ENCODE peak calls at places on chromosomes 6 and 20, in four cellular contexts. One of them, this sample, is unnamed.

GRCh38 chr20:48405909-48406308 is 421.9 kb downstream of the PREX1 start:
- DNase-seq in pancreas: no peak
- DNase-seq in fibroblast of lung: no peak
- DNase-seq in suprapubic skin: no peak
- DNase-seq in this sample: no peak

GRCh38 chr6:36851149-36851614 is 11.9 kb upstream of the CPNE5 start:
- DNase-seq in pancreas: peak
- DNase-seq in fibroblast of lung: peak
- DNase-seq in suprapubic skin: peak
- DNase-seq in this sample: peak

GRCh38 chr6:7896465-7896987 is 14.1 kb downstream of the TXNDC5 start:
- DNase-seq in pancreas: no peak
- DNase-seq in fibroblast of lung: no peak
- DNase-seq in suprapubic skin: no peak
- DNase-seq in this sample: no peak

GRCh38 chr20:4546786-4547185 is 174.9 kb upstream of the PRND start:
- DNase-seq in pancreas: no peak
- DNase-seq in fibroblast of lung: peak
- DNase-seq in suprapubic skin: no peak
- DNase-seq in this sample: no peak

GRCh38 chr20:37378785-37379598 is 33.1 kb downstream of the SRC start:
- DNase-seq in pancreas: no peak
- DNase-seq in fibroblast of lung: no peak
- DNase-seq in suprapubic skin: peak
- DNase-seq in this sample: no peak

GRCh38 chr6:144578385-144579350 is 293.5 kb downstream of the UTRN start:
- DNase-seq in pancreas: no peak
- DNase-seq in fibroblast of lung: peak
- DNase-seq in suprapubic skin: no peak
- DNase-seq in this sample: no peak

GRCh38 chr20:11454966-11455799 is 462.5 kb upstream of the BTBD3 start:
- DNase-seq in pancreas: no peak
- DNase-seq in fibroblast of lung: peak
- DNase-seq in suprapubic skin: no peak
- DNase-seq in this sample: no peak

GRCh38 chr6:13355043-13355945 is 27.0 kb upstream of the TBC1D7 start:
- DNase-seq in pancreas: no peak
- DNase-seq in fibroblast of lung: peak
- DNase-seq in suprapubic skin: no peak
- DNase-seq in this sample: no peak

GRCh38 chr6:32177182-32177787 is 920 bp upstream of the RNF5 start:
- DNase-seq in pancreas: no peak
- DNase-seq in fibroblast of lung: no peak
- DNase-seq in suprapubic skin: no peak
- DNase-seq in this sample: no peak

GRCh38 chr6:39664173-39664572 is 61.0 kb downstream of the KIF6 start:
- DNase-seq in pancreas: no peak
- DNase-seq in fibroblast of lung: no peak
- DNase-seq in suprapubic skin: no peak
- DNase-seq in this sample: peak

GRCh38 chr20:60271597-60271996 is 313.4 kb downstream of the CDH26 start:
- DNase-seq in pancreas: no peak
- DNase-seq in fibroblast of lung: no peak
- DNase-seq in suprapubic skin: no peak
- DNase-seq in this sample: no peak

GRCh38 chr6:118876201-118876600 is 17.8 kb upstream of the ASF1A start:
- DNase-seq in pancreas: no peak
- DNase-seq in fibroblast of lung: no peak
- DNase-seq in suprapubic skin: no peak
- DNase-seq in this sample: no peak

GRCh38 chr6:168563656-168564055 is 122.7 kb downstream of the SMOC2 start:
- DNase-seq in pancreas: no peak
- DNase-seq in fibroblast of lung: no peak
- DNase-seq in suprapubic skin: no peak
- DNase-seq in this sample: no peak

GRCh38 chr20:41617059-41617921 is 887 bp downstream of the CHD6 start:
- DNase-seq in pancreas: peak
- DNase-seq in fibroblast of lung: peak
- DNase-seq in suprapubic skin: peak
- DNase-seq in this sample: no peak

GRCh38 chr6:143061597-143062385 is 1.1 kb downstream of the AIG1 start:
- DNase-seq in pancreas: no peak
- DNase-seq in fibroblast of lung: no peak
- DNase-seq in suprapubic skin: no peak
- DNase-seq in this sample: no peak

GRCh38 chr6:32432050-32432450 is 7.6 kb upstream of the HLA-DRA start:
- DNase-seq in pancreas: no peak
- DNase-seq in fibroblast of lung: peak
- DNase-seq in suprapubic skin: no peak
- DNase-seq in this sample: no peak

GRCh38 chr6:83221886-83222479 is 28.8 kb downstream of the RWDD2A start:
- DNase-seq in pancreas: no peak
- DNase-seq in fibroblast of lung: peak
- DNase-seq in suprapubic skin: no peak
- DNase-seq in this sample: no peak

GRCh38 chr6:108627692-108628565 is 67.2 kb downstream of the FOXO3 start:
- DNase-seq in pancreas: no peak
- DNase-seq in fibroblast of lung: peak
- DNase-seq in suprapubic skin: no peak
- DNase-seq in this sample: no peak

GRCh38 chr20:61558726-61559125 is 306.7 kb downstream of the CDH4 start:
- DNase-seq in pancreas: no peak
- DNase-seq in fibroblast of lung: peak
- DNase-seq in suprapubic skin: no peak
- DNase-seq in this sample: no peak

GRCh38 chr20:59725476-59726119 is 121.3 kb downstream of the PHACTR3 start:
- DNase-seq in pancreas: no peak
- DNase-seq in fibroblast of lung: no peak
- DNase-seq in suprapubic skin: no peak
- DNase-seq in this sample: no peak

GRCh38 chr6:44035621-44036020 is 91.6 kb downstream of the MRPL14 start:
- DNase-seq in pancreas: no peak
- DNase-seq in fibroblast of lung: no peak
- DNase-seq in suprapubic skin: peak
- DNase-seq in this sample: no peak

GRCh38 chr20:43963872-43964791 is 49.5 kb downstream of the TOX2 start:
- DNase-seq in pancreas: no peak
- DNase-seq in fibroblast of lung: peak
- DNase-seq in suprapubic skin: no peak
- DNase-seq in this sample: no peak

GRCh38 chr6:24720131-24720603 is 1.2 kb upstream of the C6orf62 start:
- DNase-seq in pancreas: peak
- DNase-seq in fibroblast of lung: peak
- DNase-seq in suprapubic skin: peak
- DNase-seq in this sample: no peak

GRCh38 chr6:53264337-53264736 is 84.4 kb downstream of the ELOVL5 start:
- DNase-seq in pancreas: no peak
- DNase-seq in fibroblast of lung: no peak
- DNase-seq in suprapubic skin: no peak
- DNase-seq in this sample: no peak

GRCh38 chr6:110095101-110095500 is 84.4 kb downstream of the WASF1 start:
- DNase-seq in pancreas: no peak
- DNase-seq in fibroblast of lung: no peak
- DNase-seq in suprapubic skin: no peak
- DNase-seq in this sample: no peak

GRCh38 chr6:33410711-33411631 is at the start of gene PHF1:
- DNase-seq in pancreas: no peak
- DNase-seq in fibroblast of lung: peak
- DNase-seq in suprapubic skin: peak
- DNase-seq in this sample: peak

GRCh38 chr20:54144847-54145246 is 28.9 kb downstream of the CYP24A1 start:
- DNase-seq in pancreas: no peak
- DNase-seq in fibroblast of lung: no peak
- DNase-seq in suprapubic skin: no peak
- DNase-seq in this sample: no peak

GRCh38 chr6:99356641-99357040 is 7.2 kb upstream of the FAXC start:
- DNase-seq in pancreas: no peak
- DNase-seq in fibroblast of lung: no peak
- DNase-seq in suprapubic skin: no peak
- DNase-seq in this sample: no peak

DNA sequence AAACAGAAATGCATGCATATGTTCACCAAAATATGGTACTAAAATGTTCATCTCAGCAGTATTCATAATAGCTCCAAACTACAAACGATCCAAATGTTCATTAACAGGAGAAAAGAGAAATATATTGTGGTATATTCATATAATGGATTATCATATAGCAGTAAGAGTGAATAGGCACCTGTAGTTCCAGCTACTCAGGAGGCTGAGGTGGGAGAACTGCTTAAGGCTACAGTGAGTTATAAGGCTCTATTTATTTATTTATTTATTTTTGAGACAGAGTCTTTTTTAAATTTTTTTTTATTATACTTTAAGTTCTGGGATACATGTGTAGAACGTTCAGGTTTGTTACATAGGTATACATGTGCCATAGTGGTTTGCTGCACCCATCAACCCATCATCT is 17.4 kb downstream of the TNFAIP3 start:
- DNase-seq in pancreas: no peak
- DNase-seq in fibroblast of lung: no peak
- DNase-seq in suprapubic skin: no peak
- DNase-seq in this sample: no peak
- H3K27ac ChIP-seq in pancreas: no peak
- H3K27ac ChIP-seq in fibroblast of lung: no peak
- H3K27ac ChIP-seq in suprapubic skin: no peak
- H3K27ac ChIP-seq in this sample: no peak

GRCh38 chr6:88380083-88380482 is 213.9 kb upstream of the CNR1 start:
- DNase-seq in pancreas: peak
- DNase-seq in fibroblast of lung: peak
- DNase-seq in suprapubic skin: peak
- DNase-seq in this sample: peak
- H3K27ac ChIP-seq in pancreas: no peak
- H3K27ac ChIP-seq in fibroblast of lung: no peak
- H3K27ac ChIP-seq in suprapubic skin: peak
- H3K27ac ChIP-seq in this sample: no peak

GRCh38 chr6:75202676-75203131 is 3.1 kb downstream of the COL12A1 start:
- DNase-seq in pancreas: no peak
- DNase-seq in fibroblast of lung: peak
- DNase-seq in suprapubic skin: no peak
- DNase-seq in this sample: no peak

GRCh38 chr6:75199856-75200255 is 6.0 kb downstream of the COL12A1 start:
- DNase-seq in pancreas: no peak
- DNase-seq in fibroblast of lung: peak
- DNase-seq in suprapubic skin: no peak
- DNase-seq in this sample: no peak

GRCh38 chr6:75201901-75202672 is 3.8 kb downstream of the COL12A1 start:
- DNase-seq in pancreas: no peak
- DNase-seq in fibroblast of lung: peak
- DNase-seq in suprapubic skin: no peak
- DNase-seq in this sample: no peak

GRCh38 chr6:75203721-75204120 is 2.1 kb downstream of the COL12A1 start:
- DNase-seq in pancreas: no peak
- DNase-seq in fibroblast of lung: peak
- DNase-seq in suprapubic skin: no peak
- DNase-seq in this sample: no peak

DNA sequence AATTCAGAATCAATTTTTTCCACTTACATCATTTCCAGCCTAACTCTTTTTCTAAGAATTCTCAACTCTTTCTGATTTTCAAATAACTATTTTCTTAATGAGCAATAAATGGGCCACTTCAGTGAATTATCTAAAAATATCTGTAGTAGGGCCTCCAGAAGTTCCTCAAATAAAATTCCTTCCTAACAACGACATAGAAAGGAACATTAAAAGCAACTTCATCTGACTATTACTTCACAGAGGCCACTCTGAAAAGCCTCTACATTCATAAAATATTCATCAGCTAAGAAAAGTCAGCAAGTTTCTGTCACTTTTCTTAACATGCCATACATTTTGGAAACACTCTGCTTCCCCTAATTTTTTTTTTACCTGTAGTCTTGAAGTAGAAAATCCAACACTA is 4.8 kb downstream of the COL12A1 start:
- DNase-seq in pancreas: no peak
- DNase-seq in fibroblast of lung: no peak
- DNase-seq in suprapubic skin: no peak
- DNase-seq in this sample: no peak
- H3K27ac ChIP-seq in pancreas: no peak
- H3K27ac ChIP-seq in fibroblast of lung: no peak
- H3K27ac ChIP-seq in suprapubic skin: no peak
- H3K27ac ChIP-seq in this sample: no peak

GRCh38 chr20:33828326-33828834 is 17.2 kb downstream of the CHMP4B start:
- DNase-seq in pancreas: no peak
- DNase-seq in fibroblast of lung: no peak
- DNase-seq in suprapubic skin: no peak
- DNase-seq in this sample: no peak

GRCh38 chr20:33828912-33829560 is 17.9 kb downstream of the CHMP4B start:
- DNase-seq in pancreas: no peak
- DNase-seq in fibroblast of lung: no peak
- DNase-seq in suprapubic skin: no peak
- DNase-seq in this sample: no peak

GRCh38 chr20:33832113-33832853 is 21.1 kb downstream of the CHMP4B start:
- DNase-seq in pancreas: no peak
- DNase-seq in fibroblast of lung: no peak
- DNase-seq in suprapubic skin: peak
- DNase-seq in this sample: peak

GRCh38 chr20:33829636-33830035 is 18.5 kb downstream of the CHMP4B start:
- DNase-seq in pancreas: no peak
- DNase-seq in fibroblast of lung: no peak
- DNase-seq in suprapubic skin: no peak
- DNase-seq in this sample: no peak

GRCh38 chr20:33830371-33830770 is 19.2 kb downstream of the CHMP4B start:
- DNase-seq in pancreas: no peak
- DNase-seq in fibroblast of lung: no peak
- DNase-seq in suprapubic skin: no peak
- DNase-seq in this sample: no peak
- H3K27ac ChIP-seq in pancreas: peak
- H3K27ac ChIP-seq in fibroblast of lung: no peak
- H3K27ac ChIP-seq in suprapubic skin: no peak
- H3K27ac ChIP-seq in this sample: no peak

GRCh38 chr20:15899972-15900371 is 673.3 kb downstream of the KIF16B start:
- DNase-seq in pancreas: no peak
- DNase-seq in fibroblast of lung: no peak
- DNase-seq in suprapubic skin: no peak
- DNase-seq in this sample: no peak
- H3K27ac ChIP-seq in pancreas: no peak
- H3K27ac ChIP-seq in fibroblast of lung: no peak
- H3K27ac ChIP-seq in suprapubic skin: no peak
- H3K27ac ChIP-seq in this sample: no peak

GRCh38 chr6:130259557-130259956 is 36.8 kb upstream of the SAMD3 start:
- DNase-seq in pancreas: no peak
- DNase-seq in fibroblast of lung: no peak
- DNase-seq in suprapubic skin: no peak
- DNase-seq in this sample: no peak

GRCh38 chr6:130262008-130262407 is 39.3 kb upstream of the SAMD3 start:
- DNase-seq in pancreas: no peak
- DNase-seq in fibroblast of lung: no peak
- DNase-seq in suprapubic skin: no peak
- DNase-seq in this sample: no peak

DNA sequence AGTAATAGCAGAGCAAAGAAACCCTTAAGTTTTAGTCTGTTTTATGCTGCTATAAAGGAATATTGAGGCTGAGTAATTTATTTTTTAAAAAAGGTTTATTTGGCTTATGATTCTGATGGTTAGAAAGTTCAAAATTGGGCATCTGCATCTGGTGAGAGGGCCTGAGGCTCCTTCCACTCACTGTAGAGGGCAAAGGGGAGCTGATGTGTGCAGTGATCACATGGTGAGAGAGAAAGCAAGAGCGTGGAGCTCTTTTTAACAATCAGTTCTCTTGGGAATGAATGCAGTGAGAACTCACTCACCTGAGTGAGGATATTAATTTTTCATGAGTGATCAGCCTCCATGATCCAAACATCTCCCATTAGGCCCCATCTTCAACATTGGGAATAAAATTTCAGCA is 36.4 kb upstream of the SAMD3 start:
- DNase-seq in pancreas: no peak
- DNase-seq in fibroblast of lung: no peak
- DNase-seq in suprapubic skin: no peak
- DNase-seq in this sample: no peak
- H3K27ac ChIP-seq in pancreas: no peak
- H3K27ac ChIP-seq in fibroblast of lung: no peak
- H3K27ac ChIP-seq in suprapubic skin: no peak
- H3K27ac ChIP-seq in this sample: no peak

This sample was measured in substantia nigra.